ENCODE peak calls at places on chromosomes 7 and 10, in seven cellular contexts. J is IMR-90, C is mesenchymal stem cell, Z is H9, N is trophoblast cell, S is mesendoderm, T is neuronal stem cell. A is an unnamed sample.

GRCh38 chr10:102347236-102347828 is 48.2 kb upstream of the NFKB2 start:
- DNase-seq in J (peak), S (peak), N (peak), Z (peak), T (peak), C (peak), A (peak)

GRCh38 chr7:108308913-108309312 is 147.3 kb downstream of the NRCAM start:
- DNase-seq in T (no peak), J (no peak), C (peak), Z (no peak), N (peak), S (peak), A (no peak)

GRCh38 chr7:138563808-138564207 is 103.7 kb downstream of the TRIM24 start:
- DNase-seq in N (peak), Z (no peak), S (no peak), C (no peak), T (no peak), J (no peak), A (no peak)

GRCh38 chr7:129363-130221 is 62.8 kb upstream of the FAM20C start:
- DNase-seq in T (no peak), J (no peak), S (no peak), Z (no peak), N (peak), C (no peak), A (no peak)

GRCh38 chr7:159030490-159031134 is 114.1 kb downstream of the VIPR2 start:
- DNase-seq in J (no peak), Z (peak), T (no peak), S (peak), C (peak), N (peak), A (peak)

GRCh38 chr7:55517191-55517633 is 55.1 kb downstream of the VOPP1 start:
- DNase-seq in S (no peak), N (no peak), Z (no peak), C (no peak), T (no peak), J (peak), A (no peak)

GRCh38 chr7:106485031-106485551 is 175.9 kb downstream of the CCDC71L start:
- DNase-seq in N (no peak), S (no peak), T (no peak), Z (no peak), J (peak), C (peak), A (no peak)

GRCh38 chr10:1449806-1450205 is 287.5 kb downstream of the ADARB2 start:
- DNase-seq in Z (no peak), N (no peak), C (no peak), S (no peak), J (no peak), T (no peak), A (no peak)

GRCh38 chr10:114779803-114780609 is 41.6 kb upstream of the FHIP2A start:
- DNase-seq in J (peak), T (peak), S (peak), N (no peak), Z (no peak), C (peak), A (no peak)

GRCh38 chr10:1086787-1087186 is 30.6 kb downstream of the WDR37 start:
- DNase-seq in Z (no peak), S (no peak), T (no peak), J (no peak), C (no peak), N (no peak), A (no peak)

GRCh38 chr10:132237396-132237795 is 50.6 kb downstream of the DPYSL4 start:
- DNase-seq in S (no peak), C (no peak), Z (no peak), T (no peak), J (no peak), N (no peak), A (no peak)

GRCh38 chr7:96120856-96121255 is 201.0 kb downstream of the SLC25A13 start:
- DNase-seq in C (no peak), S (no peak), J (no peak), N (no peak), T (no peak), Z (no peak), A (no peak)

GRCh38 chr7:16446508-16446907 is 19.0 kb downstream of the SOSTDC1 start:
- DNase-seq in C (no peak), N (no peak), S (no peak), T (no peak), Z (no peak), J (no peak), A (no peak)

GRCh38 chr10:22453948-22454347 is 108.7 kb downstream of the SPAG6 start:
- DNase-seq in T (no peak), N (no peak), S (no peak), C (no peak), Z (no peak), J (no peak), A (no peak)

GRCh38 chr7:155660059-155660757 is 15.7 kb downstream of the RBM33 start:
- DNase-seq in Z (no peak), J (peak), C (peak), S (no peak), N (peak), T (no peak), A (no peak)

GRCh38 chr7:123883154-123883553 is 38.2 kb downstream of the HYAL4 start:
- DNase-seq in S (no peak), T (no peak), C (no peak), Z (no peak), J (no peak), N (no peak), A (no peak)

GRCh38 chr7:82760831-82761230 is 317.3 kb upstream of the CACNA2D1 start:
- DNase-seq in S (peak), J (peak), Z (no peak), T (no peak), C (no peak), N (no peak), A (no peak)

GRCh38 chr10:21138769-21139324 is 241.7 kb upstream of the NEBL start:
- DNase-seq in J (no peak), N (no peak), Z (no peak), T (no peak), C (no peak), S (no peak), A (no peak)

GRCh38 chr10:125808047-125808446 is 15.0 kb downstream of the UROS start:
- DNase-seq in C (no peak), N (no peak), J (no peak), T (no peak), S (no peak), Z (no peak), A (no peak)

GRCh38 chr10:6136215-6137201 is 47.7 kb downstream of the RBM17 start:
- DNase-seq in S (peak), T (no peak), C (peak), Z (no peak), N (no peak), J (peak), A (no peak)

GRCh38 chr10:48469516-48470020 is 135.3 kb downstream of the ARHGAP22 start:
- DNase-seq in S (no peak), Z (peak), J (no peak), C (peak), T (no peak), N (no peak), A (peak)

GRCh38 chr7:29304756-29305155 is 110.2 kb downstream of the CHN2 start:
- DNase-seq in Z (no peak), T (no peak), N (peak), S (peak), C (no peak), J (no peak), A (no peak)

GRCh38 chr10:62083413-62083794 is 181.9 kb downstream of the ARID5B start:
- DNase-seq in T (no peak), C (peak), S (peak), J (no peak), Z (no peak), N (no peak), A (no peak)

GRCh38 chr10:59580257-59580863 is 129.3 kb downstream of the SLC16A9 start:
- DNase-seq in T (no peak), Z (no peak), S (peak), N (peak), J (peak), C (peak), A (no peak)

GRCh38 chr10:72170263-72170662 is 45.5 kb upstream of the ANAPC16 start:
- DNase-seq in N (no peak), C (no peak), J (no peak), T (no peak), Z (no peak), S (peak), A (no peak)

GRCh38 chr10:89665302-89665701 is 20.3 kb upstream of the PANK1 start:
- DNase-seq in N (no peak), S (no peak), C (no peak), T (no peak), J (no peak), Z (no peak), A (no peak)

GRCh38 chr10:24894728-24895127 is 57.7 kb downstream of the PRTFDC1 start:
- DNase-seq in T (no peak), J (no peak), Z (no peak), S (no peak), C (no peak), N (no peak), A (no peak)

GRCh38 chr10:14757996-14758395 is 16.7 kb downstream of the FAM107B start:
- DNase-seq in T (no peak), J (no peak), N (peak), S (peak), Z (no peak), C (no peak), A (no peak)

GRCh38 chr10:59222788-59223187 is 46.3 kb downstream of the PHYHIPL start:
- DNase-seq in S (peak), C (no peak), T (no peak), Z (no peak), N (peak), J (peak), A (no peak)

GRCh38 chr10:2963889-2964631 is 103.3 kb upstream of the PFKP start:
- DNase-seq in Z (peak), N (no peak), S (peak), T (no peak), J (no peak), C (no peak), A (peak)

GRCh38 chr10:974038-974784 is 14.0 kb upstream of the GTPBP4 start:
- DNase-seq in S (peak), C (peak), Z (no peak), J (no peak), T (no peak), N (no peak), A (no peak)

GRCh38 chr7:81267508-81267907 is 348.7 kb upstream of the SEMA3C start:
- DNase-seq in C (no peak), N (peak), S (peak), Z (no peak), T (no peak), J (peak), A (no peak)

GRCh38 chr7:158431941-158432347 is 155.7 kb downstream of the PTPRN2 start:
- DNase-seq in C (peak), J (peak), S (peak), T (no peak), N (no peak), Z (no peak), A (no peak)

GRCh38 chr10:59346321-59346720 is 16.0 kb downstream of the FAM13C start:
- DNase-seq in S (no peak), T (no peak), Z (no peak), C (peak), J (peak), N (no peak), A (no peak)

GRCh38 chr10:43176271-43176670 is 38.0 kb downstream of the CSGALNACT2 start:
- DNase-seq in C (no peak), J (no peak), S (no peak), T (no peak), N (peak), Z (no peak), A (no peak)

GRCh38 chr7:149202831-149203231 is 7.5 kb downstream of the ZNF282 start:
- DNase-seq in J (peak), N (peak), S (peak), Z (no peak), C (peak), T (no peak), A (no peak)

GRCh38 chr10:69772933-69773704 is 28.6 kb upstream of the COL13A1 start:
- DNase-seq in J (no peak), C (no peak), T (no peak), Z (no peak), S (no peak), N (no peak), A (no peak)

GRCh38 chr10:69780070-69780469 is 21.6 kb upstream of the COL13A1 start:
- DNase-seq in J (no peak), S (no peak), T (no peak), C (no peak), Z (no peak), N (no peak), A (no peak)

GRCh38 chr10:69769395-69769989 is 32.2 kb upstream of the COL13A1 start:
- DNase-seq in N (peak), T (no peak), Z (peak), S (peak), J (peak), C (peak), A (peak)

GRCh38 chr10:69774596-69774995 is 27.1 kb upstream of the COL13A1 start:
- DNase-seq in Z (no peak), N (no peak), S (no peak), T (no peak), C (no peak), J (no peak), A (no peak)
- H4K8ac ChIP-seq in Z (no peak), N (no peak), S (no peak), T (no peak), C (no peak), J (no peak), A (no peak)

GRCh38 chr7:72234086-72234485 is 178.1 kb downstream of the CALN1 start:
- DNase-seq in Z (no peak), S (peak), T (no peak), C (no peak), J (no peak), N (no peak), A (no peak)
- H4K8ac ChIP-seq in Z (no peak), S (no peak), T (no peak), C (no peak), J (no peak), N (no peak), A (no peak)

GRCh38 chr10:28797904-28798371 is 120.6 kb downstream of the BAMBI start:
- DNase-seq in Z (no peak), S (no peak), T (no peak), J (no peak), C (no peak), N (no peak), A (no peak)
- H4K8ac ChIP-seq in Z (no peak), S (no peak), T (no peak), J (no peak), C (no peak), N (no peak), A (no peak)

GRCh38 chr10:29559996-29560395 is 74.8 kb downstream of the SVIL start:
- DNase-seq in S (no peak), J (no peak), C (no peak), Z (no peak), N (no peak), T (no peak), A (no peak)
- H4K8ac ChIP-seq in S (no peak), J (no peak), C (no peak), Z (no peak), N (no peak), T (no peak), A (no peak)

DNA sequence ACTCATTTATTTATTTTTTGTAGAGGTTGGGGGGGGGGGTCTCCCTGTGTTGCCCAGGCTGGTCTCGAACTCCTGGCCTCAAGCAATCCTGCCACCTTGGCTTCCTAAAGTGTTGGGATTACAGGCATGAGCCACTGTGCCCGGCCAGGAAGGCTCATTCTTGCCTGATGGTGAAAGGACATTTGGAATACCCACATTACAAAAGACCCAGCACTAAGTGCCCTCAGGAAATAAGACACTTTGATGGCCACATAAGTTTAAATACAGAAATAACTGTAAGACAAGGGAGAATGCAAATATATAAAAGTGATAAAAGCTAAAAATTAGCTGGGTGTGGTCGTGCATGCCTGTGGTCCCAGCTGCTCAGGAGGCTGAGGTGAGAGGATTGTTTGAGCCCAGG is 8.0 kb upstream of the SERPINE1 start:
- DNase-seq in J (no peak), S (no peak), N (peak), C (no peak), T (no peak), Z (no peak), A (no peak)
- H4K8ac ChIP-seq in J (peak), S (no peak), N (peak), C (no peak), T (no peak), Z (no peak), A (no peak)

DNA sequence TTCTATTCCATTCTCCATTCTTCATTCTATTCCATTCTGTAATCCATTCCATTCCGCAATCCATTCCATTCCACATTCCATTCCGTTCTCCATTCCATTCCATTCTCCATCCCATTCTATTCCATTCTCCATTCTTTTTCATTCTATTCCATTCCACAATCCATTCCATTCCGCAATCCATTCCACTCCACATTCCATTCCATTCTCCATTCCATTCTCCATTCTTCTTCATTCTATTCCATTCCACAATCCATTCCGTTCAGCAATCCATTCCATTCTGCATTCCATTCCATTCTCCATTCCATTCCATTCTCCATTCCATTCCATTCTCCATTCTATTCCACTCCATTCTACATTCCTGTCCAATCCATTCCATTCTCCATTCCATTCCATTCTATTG is 85.2 kb downstream of the NSUN6 start:
- DNase-seq in N (peak), S (no peak), T (no peak), J (no peak), C (no peak), Z (no peak), A (no peak)
- H4K8ac ChIP-seq in N (no peak), S (no peak), T (no peak), J (no peak), C (no peak), Z (no peak), A (no peak)

A was measured in H1.